ENCODE peak calls at places on chromosome 22, in nine cellular contexts. K, T, J, D, U, C, N, I and V are unnamed samples.

GRCh38 chr22:50626314-50626855 is 1.6 kb downstream of the ARSA start:
- DNase-seq in K (no peak), T (no peak), J (no peak), D (no peak), U (no peak), C (no peak), N (no peak), I (no peak), V (no peak)

GRCh38 chr22:42872821-42873220 is 15.7 kb upstream of the ARFGAP3 start:
- DNase-seq in K (no peak), T (no peak), J (no peak), D (no peak), U (no peak), C (no peak), N (no peak), I (no peak), V (no peak)

GRCh38 chr22:37167981-37168647 is 18.4 kb upstream of the IL2RB start:
- DNase-seq in K (no peak), T (peak), J (no peak), D (no peak), U (no peak), C (no peak), N (no peak), I (no peak), V (no peak)

GRCh38 chr22:41504397-41504796 is 35.5 kb downstream of the ACO2 start:
- DNase-seq in K (no peak), T (no peak), J (no peak), D (no peak), U (no peak), C (no peak), N (no peak), I (no peak), V (no peak)

GRCh38 chr22:43128928-43129424 is 14.2 kb downstream of the MCAT start:
- DNase-seq in K (no peak), T (no peak), J (no peak), D (no peak), U (no peak), C (no peak), N (no peak), I (no peak), V (peak)

GRCh38 chr22:44023404-44024287 is 456 bp upstream of the PARVB start:
- DNase-seq in K (no peak), T (no peak), J (no peak), D (no peak), U (peak), C (peak), N (peak), I (no peak), V (peak)

GRCh38 chr22:37518509-37519267 is 527 bp downstream of the CARD10 start:
- DNase-seq in K (no peak), T (no peak), J (no peak), D (no peak), U (no peak), C (no peak), N (peak), I (no peak), V (no peak)

GRCh38 chr22:43848366-43849171 is 13.7 kb downstream of the SULT4A1 start:
- DNase-seq in K (no peak), T (peak), J (no peak), D (no peak), U (no peak), C (no peak), N (peak), I (no peak), V (no peak)

GRCh38 chr22:36435516-36436415 is 45.7 kb downstream of the TXN2 start:
- DNase-seq in K (no peak), T (no peak), J (peak), D (no peak), U (peak), C (no peak), N (peak), I (no peak), V (no peak)

GRCh38 chr22:23065495-23066122 is 4.7 kb upstream of the GNAZ start:
- DNase-seq in K (no peak), T (no peak), J (no peak), D (no peak), U (no peak), C (no peak), N (no peak), I (no peak), V (no peak)

GRCh38 chr22:20610243-20610686 is 102.9 kb downstream of the MED15 start:
- DNase-seq in K (no peak), T (no peak), J (no peak), D (no peak), U (no peak), C (no peak), N (no peak), I (no peak), V (no peak)

GRCh38 chr22:42065408-42066132 is 5.0 kb downstream of the NAGA start:
- DNase-seq in K (no peak), T (no peak), J (no peak), D (no peak), U (peak), C (no peak), N (no peak), I (no peak), V (no peak)

GRCh38 chr22:48251629-48252028 is 1489.2 kb downstream of the TBC1D22A start:
- DNase-seq in K (no peak), T (no peak), J (no peak), D (no peak), U (no peak), C (no peak), N (no peak), I (no peak), V (no peak)

GRCh38 chr22:38108561-38109319 is 1.7 kb downstream of the BAIAP2L2 start:
- DNase-seq in K (no peak), T (no peak), J (no peak), D (no peak), U (no peak), C (no peak), N (no peak), I (no peak), V (no peak)

GRCh38 chr22:49372111-49372529 is 455.6 kb downstream of the BRD1 start:
- DNase-seq in K (no peak), T (no peak), J (no peak), D (no peak), U (peak), C (no peak), N (no peak), I (no peak), V (no peak)

GRCh38 chr22:35258144-35258988 is 1.1 kb downstream of the HMGXB4 start:
- DNase-seq in K (no peak), T (no peak), J (peak), D (peak), U (no peak), C (peak), N (peak), I (no peak), V (peak)

GRCh38 chr22:32324505-32325415 is 32.9 kb upstream of the RFPL3 start:
- DNase-seq in K (no peak), T (no peak), J (no peak), D (no peak), U (no peak), C (no peak), N (no peak), I (no peak), V (no peak)

GRCh38 chr22:37999640-38000272 is 15.4 kb upstream of the SOX10 start:
- DNase-seq in K (no peak), T (peak), J (peak), D (peak), U (no peak), C (peak), N (no peak), I (no peak), V (no peak)

GRCh38 chr22:49657974-49658550 is 169.6 kb downstream of the BRD1 start:
- DNase-seq in K (no peak), T (no peak), J (no peak), D (no peak), U (no peak), C (no peak), N (no peak), I (no peak), V (no peak)

GRCh38 chr22:42347281-42347824 is 76.9 kb upstream of the TCF20 start:
- DNase-seq in K (no peak), T (no peak), J (no peak), D (no peak), U (no peak), C (no peak), N (peak), I (no peak), V (no peak)

GRCh38 chr22:44485494-44485893 is 12.5 kb downstream of the RTL6 start:
- DNase-seq in K (no peak), T (no peak), J (no peak), D (no peak), U (no peak), C (no peak), N (no peak), I (no peak), V (no peak)

GRCh38 chr22:19448739-19449421 is 1.4 kb upstream of the C22orf39 start:
- DNase-seq in K (no peak), T (no peak), J (no peak), D (no peak), U (no peak), C (no peak), N (no peak), I (no peak), V (no peak)

GRCh38 chr22:26484360-26484706 is 656 bp downstream of the SRRD start:
- DNase-seq in K (no peak), T (no peak), J (peak), D (no peak), U (no peak), C (no peak), N (no peak), I (no peak), V (peak)

GRCh38 chr22:46469701-46470100 is 67.7 kb downstream of the CELSR1 start:
- DNase-seq in K (no peak), T (no peak), J (no peak), D (no peak), U (no peak), C (no peak), N (no peak), I (no peak), V (no peak)

GRCh38 chr22:17931400-17931825 is 92.9 kb downstream of the MICAL3 start:
- DNase-seq in K (no peak), T (no peak), J (no peak), D (no peak), U (no peak), C (peak), N (no peak), I (no peak), V (no peak)

GRCh38 chr22:49056301-49056700 is 771.4 kb downstream of the BRD1 start:
- DNase-seq in K (no peak), T (no peak), J (no peak), D (no peak), U (no peak), C (no peak), N (no peak), I (no peak), V (no peak)

GRCh38 chr22:44880588-44881245 is 128.3 kb downstream of the ARHGAP8 start:
- DNase-seq in K (no peak), T (peak), J (no peak), D (no peak), U (no peak), C (no peak), N (no peak), I (no peak), V (no peak)

GRCh38 chr22:44450503-44450902 is 47.5 kb downstream of the RTL6 start:
- DNase-seq in K (no peak), T (no peak), J (no peak), D (no peak), U (no peak), C (no peak), N (no peak), I (no peak), V (no peak)

GRCh38 chr22:47457021-47457420 is 694.6 kb downstream of the TBC1D22A start:
- DNase-seq in K (no peak), T (no peak), J (no peak), D (no peak), U (no peak), C (no peak), N (no peak), I (no peak), V (no peak)

GRCh38 chr22:29311468-29312217 is 3.9 kb downstream of the RASL10A start:
- DNase-seq in K (no peak), T (peak), J (no peak), D (no peak), U (no peak), C (no peak), N (no peak), I (peak), V (no peak)

GRCh38 chr22:37627545-37627944 is 11.9 kb upstream of the SH3BP1 start:
- DNase-seq in K (no peak), T (no peak), J (no peak), D (no peak), U (peak), C (no peak), N (no peak), I (no peak), V (no peak)

GRCh38 chr22:20268289-20268349 is at the start of gene RTN4R:
- DNase-seq in K (no peak), T (no peak), J (no peak), D (no peak), U (no peak), C (no peak), N (no peak), I (no peak), V (no peak)

GRCh38 chr22:46057762-46058420 is 80.9 kb upstream of the WNT7B start:
- DNase-seq in K (no peak), T (peak), J (no peak), D (no peak), U (no peak), C (peak), N (no peak), I (no peak), V (no peak)